ENCODE peak calls at places on chromosomes 3 and 15, in five cellular contexts. V is A549, I is K562, R is H1, E is GM12878. U is an unnamed sample.
A peak's percentile ranks its signal among the peaks of the same experiment; 100 is the strongest.

GRCh38 chr15:101381671-101382212 is 86.7 kb upstream of the SNRPA1 start:
- DNase-seq in V (no peak), I (no peak), E (no peak), R (no peak), U (no peak)

GRCh38 chr15:96125681-96126080 is 204.8 kb upstream of the NR2F2 start:
- DNase-seq in R (no peak), V (peak; percentile 19), E (no peak), I (peak; percentile 83), U (no peak)

GRCh38 chr3:17431477-17432045 is 310.9 kb downstream of the TBC1D5 start:
- DNase-seq in V (no peak), I (no peak), R (no peak), E (no peak), U (no peak)

GRCh38 chr3:11624161-11624560 is 19.6 kb downstream of the VGLL4 start:
- DNase-seq in I (no peak), E (no peak), V (no peak), R (no peak), U (no peak)

GRCh38 chr3:98846101-98846500 is 55.4 kb downstream of the DCBLD2 start:
- DNase-seq in I (no peak), V (no peak), R (no peak), E (no peak), U (no peak)

GRCh38 chr15:25733856-25734679 is 129.1 kb downstream of the ATP10A start:
- DNase-seq in V (no peak), R (no peak), I (no peak), E (no peak), U (no peak)

GRCh38 chr3:11077466-11077865 is 76.8 kb upstream of the HRH1 start:
- DNase-seq in I (no peak), R (no peak), V (peak; percentile 32), E (no peak), U (no peak)

GRCh38 chr3:46860381-46861292 is 2.6 kb downstream of the MYL3 start:
- DNase-seq in E (no peak), R (peak; percentile 54), I (peak; percentile 54), V (peak; percentile 34), U (peak; percentile 44)

GRCh38 chr15:73940061-73940981 is 14.1 kb downstream of the LOXL1 start:
- DNase-seq in R (no peak), V (no peak), I (no peak), E (no peak), U (no peak)

GRCh38 chr3:129556890-129557736 is 14.1 kb downstream of the H1-8 start:
- DNase-seq in E (no peak), I (no peak), V (no peak), R (no peak), U (no peak)

GRCh38 chr15:51888593-51889195 is 59.2 kb downstream of the TMOD3 start:
- DNase-seq in I (peak; percentile 22), R (no peak), E (no peak), V (peak; percentile 51), U (no peak)

GRCh38 chr3:169581633-169582032 is 81.9 kb downstream of the MECOM start:
- DNase-seq in R (no peak), E (peak; percentile 11), I (no peak), V (no peak), U (no peak)

GRCh38 chr3:106457278-106458210 is 588.7 kb upstream of the CBLB start:
- DNase-seq in I (peak; percentile 34), R (no peak), V (peak; percentile 74), E (peak; percentile 61), U (no peak)

GRCh38 chr15:56996093-56996492 is 77.6 kb downstream of the TCF12 start:
- DNase-seq in V (no peak), R (no peak), I (no peak), E (no peak), U (no peak)

GRCh38 chr3:141104151-141104741 is 53.1 kb downstream of the SPSB4 start:
- DNase-seq in R (no peak), E (no peak), I (no peak), V (no peak), U (no peak)

GRCh38 chr3:150490212-150490611 is 56.1 kb downstream of the SERP1 start:
- DNase-seq in R (no peak), I (no peak), E (no peak), V (no peak), U (no peak)

GRCh38 chr3:125069968-125070745 is 14.4 kb upstream of the HEG1 start:
- DNase-seq in R (no peak), I (no peak), E (no peak), V (no peak), U (no peak)

GRCh38 chr3:125068265-125068664 is 12.5 kb upstream of the HEG1 start:
- DNase-seq in R (no peak), V (no peak), I (no peak), E (no peak), U (no peak)

GRCh38 chr3:125062904-125063618 is 7.3 kb upstream of the HEG1 start:
- DNase-seq in I (no peak), R (no peak), V (peak; percentile 79), E (no peak), U (peak; percentile 99)

GRCh38 chr3:125069452-125069851 is 13.7 kb upstream of the HEG1 start:
- DNase-seq in R (no peak), V (no peak), I (no peak), E (no peak), U (no peak)

DNA sequence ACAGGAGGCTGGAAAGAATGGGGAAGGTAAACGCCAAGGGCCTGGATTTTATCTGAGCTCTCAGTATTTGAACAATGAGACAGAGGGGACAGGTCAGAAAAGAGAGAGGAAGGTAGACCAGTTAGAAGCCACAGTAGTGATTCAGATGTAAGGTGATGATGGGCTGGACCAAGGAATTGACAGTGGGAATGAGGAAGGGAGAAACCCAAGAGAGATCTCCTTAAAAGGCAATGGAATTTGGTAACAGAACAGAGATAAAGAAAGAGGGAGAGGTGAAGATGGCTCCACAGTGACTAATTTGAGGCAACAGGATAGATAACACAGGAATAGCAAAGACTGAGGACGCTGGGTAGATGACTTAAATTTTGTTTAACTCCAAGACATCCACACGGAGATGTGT is 11.4 kb upstream of the HEG1 start:
- DNase-seq in E (no peak), R (no peak), I (no peak), V (no peak), U (no peak)
- TF ChIP-seq KDM1A in E (no peak), R (no peak), I (no peak), V (no peak), U (no peak)

GRCh38 chr15:62306851-62307504 is 141.9 kb upstream of the C2CD4B start:
- DNase-seq in I (peak; percentile 70), R (no peak), V (peak; percentile 88), E (no peak), U (peak; percentile 73)

GRCh38 chr15:62299541-62299940 is 134.5 kb upstream of the C2CD4B start:
- DNase-seq in I (no peak), V (no peak), E (no peak), R (no peak), U (no peak)

GRCh38 chr15:62298811-62299210 is 133.7 kb upstream of the C2CD4B start:
- DNase-seq in R (no peak), V (no peak), E (no peak), I (no peak), U (no peak)

GRCh38 chr15:62297933-62298332 is 132.8 kb upstream of the C2CD4B start:
- DNase-seq in E (no peak), R (no peak), I (no peak), V (no peak), U (no peak)

DNA sequence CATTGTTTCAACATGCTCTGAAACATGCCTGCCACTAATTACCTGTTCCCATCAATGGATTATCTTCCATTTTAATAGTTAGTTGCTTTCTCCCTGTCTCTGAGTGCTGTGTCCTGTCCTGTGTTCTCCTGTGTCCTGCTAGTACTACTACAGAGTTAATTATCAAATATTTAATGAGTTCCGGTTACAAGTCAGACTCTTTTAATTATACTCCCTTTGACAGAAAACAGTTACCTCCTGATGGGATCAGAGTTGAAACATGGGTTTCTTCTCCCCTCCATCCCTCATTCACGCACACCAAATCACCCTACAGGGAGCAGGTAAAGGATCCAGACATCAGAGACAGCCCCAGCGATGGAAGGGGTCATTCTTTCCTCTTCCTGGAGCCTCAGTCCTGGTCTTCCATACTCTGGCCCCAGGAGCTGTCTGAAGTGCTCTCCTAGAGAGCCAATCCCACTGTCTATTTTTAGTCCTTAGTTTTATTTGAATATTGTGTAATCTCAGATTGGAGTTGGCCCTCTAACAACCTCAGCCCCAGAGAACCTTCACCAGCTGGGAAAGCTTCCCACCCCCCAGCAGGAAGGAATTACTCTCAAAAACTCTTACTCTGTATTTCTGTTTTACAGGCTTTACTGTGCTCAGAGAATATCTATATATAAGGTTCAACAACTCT is 137.0 kb upstream of the C2CD4B start:
- DNase-seq in V (no peak), E (no peak), I (no peak), R (no peak), U (no peak)
- TF ChIP-seq MAX in V (no peak), E (no peak), I (no peak), R (no peak), U (no peak)

GRCh38 chr15:92500023-92500630 is 106.4 kb downstream of the ST8SIA2 start:
- DNase-seq in V (no peak), I (no peak), R (peak; percentile 26), E (no peak), U (no peak)
- TF ChIP-seq KDM1A in V (no peak), I (no peak), R (no peak), E (no peak), U (no peak)

DNA sequence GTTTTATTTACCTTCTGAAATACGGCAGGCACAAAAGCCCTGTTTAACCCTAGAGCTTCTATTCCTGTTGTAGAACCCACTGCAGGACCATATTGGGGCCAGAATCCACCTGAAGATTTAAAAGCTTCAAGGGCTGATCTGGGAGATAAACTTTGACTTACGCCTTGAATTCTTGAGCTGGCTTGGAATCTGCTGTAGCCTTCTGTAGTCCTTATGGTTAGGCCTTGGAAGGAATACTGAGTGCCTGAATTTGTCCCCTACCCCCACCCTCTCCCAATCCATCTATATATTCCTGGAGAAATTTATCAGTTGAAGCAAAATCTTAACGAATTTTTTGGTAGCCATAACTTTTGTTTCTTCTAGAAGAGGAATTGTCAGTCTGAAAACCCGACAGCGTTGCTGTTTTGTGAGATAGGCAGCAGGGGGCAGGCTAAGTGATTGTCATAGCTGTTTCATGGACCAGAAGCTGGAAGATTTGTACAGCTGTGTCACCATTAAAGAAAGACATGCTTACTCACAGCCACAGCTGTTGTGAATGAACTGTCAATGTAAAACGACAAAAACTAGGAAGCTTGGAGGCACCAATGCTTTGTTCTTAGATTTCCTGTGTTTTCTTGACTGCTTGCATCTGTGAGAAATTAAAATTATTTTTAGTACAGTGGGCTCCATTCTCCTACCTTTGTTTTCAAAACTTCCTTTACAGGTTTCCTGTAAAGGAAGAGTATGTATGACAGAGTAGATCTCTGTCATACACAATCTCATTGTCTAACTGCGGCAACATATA is 12.8 kb downstream of the LXN start:
- DNase-seq in V (peak; percentile 73), E (no peak), R (peak; percentile 64), I (peak; percentile 70), U (peak; percentile 45)
- TF ChIP-seq MAX in V (no peak), E (no peak), R (no peak), I (no peak), U (no peak)

DNA sequence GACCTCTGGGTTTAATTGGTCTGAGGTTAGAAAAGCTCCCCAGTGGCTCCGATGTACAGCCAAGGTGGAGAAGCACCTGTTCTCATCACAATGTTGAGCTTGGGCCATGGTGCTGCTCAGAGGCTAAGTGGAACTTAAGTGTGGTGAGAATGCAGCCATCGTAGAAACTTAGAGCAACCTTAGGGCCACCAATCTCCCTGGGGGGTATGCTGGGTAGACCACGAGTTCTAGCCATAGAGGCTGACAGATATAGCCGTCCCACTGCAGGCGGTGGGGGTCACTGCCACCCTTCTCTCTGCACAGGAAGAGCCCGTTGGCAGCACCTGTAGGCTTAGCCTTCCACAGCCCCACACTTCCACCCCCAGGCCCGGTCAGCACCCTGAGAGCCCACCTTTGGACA is 38.0 kb downstream of the MGLL start:
- DNase-seq in R (no peak), E (no peak), I (no peak), V (no peak), U (no peak)
- TF ChIP-seq KDM1A in R (no peak), E (no peak), I (no peak), V (no peak), U (no peak)

U was measured in HepG2.